ENCODE peak calls at places on chromosomes 16 and 17, in six cellular contexts. H is pancreas; L is effector memory CD4-positive, alpha-beta T cell; E is neuronal stem cell; R is lower lobe of right lung; X is breast epithelium. Y is an unnamed sample.

GRCh38 chr16:63461248-63461841 is 1425.1 kb upstream of the CDH8 start:
- DNase-seq in L (no peak), X (no peak), E (peak), H (no peak), R (no peak), Y (no peak)

GRCh38 chr17:68533887-68534700 is 21.9 kb downstream of the PRKAR1A start:
- DNase-seq in L (no peak), H (no peak), E (no peak), X (no peak), R (no peak), Y (no peak)

GRCh38 chr16:65889533-65889966 is 476.9 kb upstream of the CDH5 start:
- DNase-seq in H (no peak), L (no peak), X (no peak), R (no peak), E (no peak), Y (no peak)

GRCh38 chr17:15409721-15410247 is 57.6 kb downstream of the CDRT4 start:
- DNase-seq in H (no peak), E (no peak), X (no peak), R (no peak), L (no peak), Y (no peak)

GRCh38 chr16:82671743-82672142 is 45.0 kb downstream of the CDH13 start:
- DNase-seq in E (no peak), L (peak), H (no peak), X (no peak), R (no peak), Y (no peak)

GRCh38 chr17:36977568-36977967 is 28.8 kb downstream of the AATF start:
- DNase-seq in L (no peak), H (no peak), R (no peak), X (no peak), E (no peak), Y (no peak)

GRCh38 chr17:82350182-82351030 is 8.6 kb upstream of the TEX19 start:
- DNase-seq in H (no peak), L (no peak), R (no peak), E (no peak), X (no peak), Y (no peak)

GRCh38 chr16:22648141-22648540 is 137.4 kb downstream of the NPIPB5 start:
- DNase-seq in L (no peak), E (no peak), R (no peak), H (no peak), X (no peak), Y (no peak)

GRCh38 chr16:21646091-21646490 is 6.3 kb downstream of the IGSF6 start:
- DNase-seq in R (no peak), H (no peak), E (no peak), X (no peak), L (no peak), Y (no peak)

GRCh38 chr17:12734852-12735430 is 54.4 kb upstream of the ARHGAP44 start:
- DNase-seq in E (no peak), H (no peak), X (no peak), L (no peak), R (no peak), Y (no peak)

GRCh38 chr16:89138513-89138795 is 33.1 kb upstream of the CDH15 start:
- DNase-seq in R (peak), E (no peak), H (peak), L (no peak), X (no peak), Y (peak)

GRCh38 chr16:15735610-15736009 is 85.6 kb downstream of the NDE1 start:
- DNase-seq in X (no peak), E (no peak), R (no peak), H (no peak), L (no peak), Y (no peak)

GRCh38 chr16:89505204-89506112 is 2.7 kb upstream of the SPG7 start:
- DNase-seq in E (no peak), X (peak), R (peak), L (peak), H (peak), Y (peak)

GRCh38 chr16:13926507-13926906 is 6.6 kb downstream of the ERCC4 start:
- DNase-seq in X (no peak), L (no peak), R (no peak), E (no peak), H (no peak), Y (no peak)

GRCh38 chr17:62981933-62982332 is 15.9 kb downstream of the TANC2 start:
- DNase-seq in R (no peak), H (no peak), L (no peak), E (no peak), X (no peak), Y (no peak)

GRCh38 chr17:74464730-74465377 is 1.6 kb upstream of the CD300A start:
- DNase-seq in X (no peak), L (no peak), H (no peak), E (no peak), R (no peak), Y (no peak)

GRCh38 chr16:85910073-85910853 is 11.3 kb downstream of the IRF8 start:
- DNase-seq in E (no peak), H (peak), R (no peak), L (no peak), X (no peak), Y (no peak)

GRCh38 chr16:85910854-85911247 is 11.9 kb downstream of the IRF8 start:
- DNase-seq in H (peak), L (no peak), R (no peak), X (no peak), E (no peak), Y (no peak)

GRCh38 chr16:85908444-85908843 is 9.5 kb downstream of the IRF8 start:
- DNase-seq in E (no peak), R (no peak), L (no peak), H (no peak), X (no peak), Y (no peak)

GRCh38 chr16:85911531-85911930 is 12.6 kb downstream of the IRF8 start:
- DNase-seq in L (no peak), R (no peak), E (no peak), H (peak), X (no peak), Y (peak)

DNA sequence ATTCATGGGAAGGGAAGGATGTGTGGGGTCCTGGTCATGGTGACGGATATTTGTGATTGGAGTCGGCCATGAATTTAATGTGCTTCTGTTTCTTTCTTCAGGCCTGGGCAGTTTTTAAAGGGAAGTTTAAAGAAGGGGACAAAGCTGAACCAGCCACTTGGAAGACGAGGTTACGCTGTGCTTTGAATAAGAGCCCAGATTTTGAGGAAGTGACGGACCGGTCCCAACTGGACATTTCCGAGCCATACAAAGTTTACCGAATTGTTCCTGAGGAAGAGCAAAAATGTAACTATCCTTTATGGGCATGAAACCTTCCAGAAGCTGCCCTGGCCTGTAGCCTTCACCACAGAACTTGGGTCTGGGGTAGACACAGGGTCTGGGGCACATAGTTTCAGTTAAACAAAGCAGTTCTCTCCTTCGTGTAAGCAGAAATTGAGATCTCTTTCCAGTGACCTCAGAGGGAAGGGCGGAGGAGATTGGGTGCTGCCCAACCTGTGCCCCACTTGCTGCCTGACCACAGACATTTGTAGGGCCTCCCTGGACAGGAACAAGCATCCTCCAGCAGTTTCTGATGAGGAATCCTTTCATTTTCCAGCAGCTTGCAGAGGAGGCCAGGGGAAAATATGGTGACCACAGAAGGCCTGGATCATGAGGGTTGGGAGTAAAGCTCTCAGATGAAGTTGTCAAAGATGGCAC is 10.1 kb downstream of the IRF8 start:
- DNase-seq in X (no peak), R (no peak), H (no peak), L (no peak), E (no peak), Y (no peak)
- H3K27ac ChIP-seq in X (no peak), R (peak), H (no peak), L (no peak), E (no peak), Y (peak)

GRCh38 chr16:67425046-67425445 is 5.9 kb upstream of the HSD11B2 start:
- DNase-seq in H (no peak), E (no peak), X (no peak), R (no peak), L (no peak), Y (no peak)
- H3K27ac ChIP-seq in H (no peak), E (no peak), X (no peak), R (no peak), L (no peak), Y (no peak)

GRCh38 chr17:6710317-6710716 is 2.9 kb downstream of the SLC13A5 start:
- DNase-seq in L (no peak), H (no peak), R (no peak), E (no peak), X (no peak), Y (peak)

GRCh38 chr17:6711081-6711674 is 2.0 kb downstream of the SLC13A5 start:
- DNase-seq in X (no peak), H (no peak), E (no peak), R (no peak), L (no peak), Y (peak)

GRCh38 chr17:6706499-6706898 is 6.7 kb downstream of the SLC13A5 start:
- DNase-seq in L (no peak), R (no peak), X (no peak), E (no peak), H (no peak), Y (peak)

GRCh38 chr17:6706996-6707395 is 6.2 kb downstream of the SLC13A5 start:
- DNase-seq in L (no peak), R (no peak), E (no peak), H (no peak), X (no peak), Y (peak)

DNA sequence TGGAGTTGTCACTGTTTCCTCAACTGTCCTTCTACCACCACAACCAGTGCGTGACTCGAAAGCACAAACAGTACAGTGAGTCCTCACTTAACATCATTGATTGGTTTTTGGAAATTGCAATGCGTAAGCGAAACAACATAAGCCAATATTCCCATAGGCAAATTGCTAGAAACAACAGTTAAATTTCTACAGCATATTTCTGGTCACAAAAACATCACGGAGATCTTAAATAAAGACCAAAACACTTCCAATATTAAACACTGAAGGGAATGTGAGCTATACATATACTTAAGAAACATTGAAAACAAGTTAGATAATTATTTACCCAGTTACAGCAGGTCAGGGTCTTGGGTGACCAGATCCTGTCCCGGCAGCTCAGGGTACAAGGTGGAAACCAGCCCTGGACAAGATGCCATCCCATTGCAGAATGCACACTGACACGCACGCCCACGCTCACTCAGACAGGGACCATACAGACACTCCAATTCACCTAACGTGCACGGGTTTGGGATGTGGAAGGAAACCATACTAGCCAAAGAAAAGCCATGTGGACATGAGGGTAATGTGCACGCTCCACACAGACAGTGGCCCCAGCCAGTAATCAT is 4.7 kb downstream of the SLC13A5 start:
- DNase-seq in R (no peak), H (no peak), X (no peak), E (no peak), L (no peak), Y (peak)
- H3K27ac ChIP-seq in R (no peak), H (no peak), X (no peak), E (no peak), L (no peak), Y (no peak)

GRCh38 chr17:72345536-72345935 is 224.7 kb downstream of the SOX9 start:
- DNase-seq in H (no peak), L (no peak), R (no peak), X (no peak), E (no peak), Y (no peak)
- H3K27ac ChIP-seq in H (no peak), L (no peak), R (no peak), X (no peak), E (no peak), Y (no peak)

GRCh38 chr17:45578516-45579455 is 88.3 kb upstream of the PLEKHM1 start:
- DNase-seq in L (no peak), H (no peak), R (no peak), E (no peak), X (no peak), Y (no peak)
- H3K27ac ChIP-seq in L (no peak), H (no peak), R (no peak), E (no peak), X (no peak), Y (no peak)